ENCODE peak calls at places on chromosomes 7 and 10, in five cellular contexts. L is Calu3, E is progenitor cell of endocrine pancreas, W is heart right ventricle, X is A673. C is an unnamed sample.

GRCh38 chr7:152949198-152949597 is 189.6 kb downstream of the ACTR3B start:
- DNase-seq in E (no peak), X (no peak), L (no peak), W (no peak), C (no peak)

GRCh38 chr7:155802906-155803417 is 9.3 kb downstream of the SHH start:
- DNase-seq in W (no peak), X (no peak), E (no peak), L (no peak), C (no peak)

GRCh38 chr10:15419279-15419874 is 48.3 kb upstream of the FAM171A1 start:
- DNase-seq in X (peak), W (no peak), E (no peak), L (peak), C (no peak)

GRCh38 chr7:17690030-17690429 is 250.3 kb downstream of the SNX13 start:
- DNase-seq in X (no peak), E (no peak), L (peak), W (no peak), C (no peak)

GRCh38 chr7:96273716-96274115 is 48.2 kb downstream of the SLC25A13 start:
- DNase-seq in L (no peak), X (no peak), E (no peak), W (no peak), C (no peak)

GRCh38 chr7:53771701-53772100 is 736.3 kb downstream of the POM121L12 start:
- DNase-seq in X (no peak), L (no peak), W (no peak), E (no peak), C (no peak)

GRCh38 chr10:88687853-88688467 is 18.1 kb upstream of the LIPK start:
- DNase-seq in L (no peak), E (no peak), X (peak), W (no peak), C (no peak)

GRCh38 chr7:3309140-3309539 is 8.1 kb downstream of the SDK1 start:
- DNase-seq in L (no peak), W (no peak), E (no peak), X (peak), C (no peak)

GRCh38 chr7:155371884-155372781 is 74.5 kb downstream of the INSIG1 start:
- DNase-seq in W (no peak), L (no peak), X (no peak), E (no peak), C (no peak)

GRCh38 chr7:16847381-16847860 is 34.4 kb downstream of the AGR3 start:
- DNase-seq in L (peak), E (no peak), X (no peak), W (no peak), C (no peak)

GRCh38 chr10:130477360-130477759 is 341.2 kb downstream of the GLRX3 start:
- DNase-seq in X (no peak), E (no peak), W (no peak), L (no peak), C (no peak)

GRCh38 chr10:49115796-49116508 is 630 bp upstream of the VSTM4 start:
- DNase-seq in W (no peak), E (no peak), X (no peak), L (no peak), C (no peak)

GRCh38 chr7:150665075-150665794 is 20.3 kb upstream of the GIMAP2 start:
- DNase-seq in X (no peak), E (no peak), L (no peak), W (no peak), C (no peak)

GRCh38 chr7:22726345-22726848 is 603 bp upstream of the IL6 start:
- DNase-seq in W (peak), L (peak), X (peak), E (no peak), C (no peak)

GRCh38 chr10:2772791-2773644 is 294.3 kb upstream of the PFKP start:
- DNase-seq in L (no peak), X (no peak), W (no peak), E (no peak), C (no peak)

GRCh38 chr10:87092356-87092860 is 2.2 kb downstream of the GLUD1 start:
- DNase-seq in L (peak), E (no peak), X (no peak), W (no peak), C (no peak)

GRCh38 chr7:159056722-159057121 is 87.9 kb downstream of the VIPR2 start:
- DNase-seq in W (no peak), X (no peak), E (no peak), L (no peak), C (peak)

GRCh38 chr10:14325325-14325955 is 5.3 kb downstream of the FRMD4A start:
- DNase-seq in E (peak), L (peak), W (peak), X (peak), C (peak)

GRCh38 chr10:67976292-67977245 is 92.1 kb downstream of the SIRT1 start:
- DNase-seq in X (no peak), L (no peak), W (peak), E (no peak), C (no peak)

GRCh38 chr7:151410405-151411390 is 860 bp upstream of the WDR86 start:
- DNase-seq in L (no peak), X (peak), E (peak), W (no peak), C (no peak)

GRCh38 chr7:99919814-99920618 is 686 bp upstream of the TRIM4 start:
- DNase-seq in W (no peak), X (no peak), E (no peak), L (no peak), C (no peak)

GRCh38 chr7:2517004-2517403 is 2.6 kb upstream of the LFNG start:
- DNase-seq in X (peak), L (peak), E (no peak), W (no peak), C (no peak)

GRCh38 chr7:120053390-120053961 is 219.5 kb upstream of the KCND2 start:
- DNase-seq in X (no peak), E (no peak), W (no peak), L (no peak), C (no peak)

GRCh38 chr7:132145466-132145865 is 430.8 kb downstream of the PLXNA4 start:
- DNase-seq in L (peak), X (peak), E (no peak), W (no peak), C (no peak)

GRCh38 chr10:81018898-81019890 is 481.5 kb downstream of the SH2D4B start:
- DNase-seq in W (no peak), X (peak), L (peak), E (no peak), C (no peak)

DNA sequence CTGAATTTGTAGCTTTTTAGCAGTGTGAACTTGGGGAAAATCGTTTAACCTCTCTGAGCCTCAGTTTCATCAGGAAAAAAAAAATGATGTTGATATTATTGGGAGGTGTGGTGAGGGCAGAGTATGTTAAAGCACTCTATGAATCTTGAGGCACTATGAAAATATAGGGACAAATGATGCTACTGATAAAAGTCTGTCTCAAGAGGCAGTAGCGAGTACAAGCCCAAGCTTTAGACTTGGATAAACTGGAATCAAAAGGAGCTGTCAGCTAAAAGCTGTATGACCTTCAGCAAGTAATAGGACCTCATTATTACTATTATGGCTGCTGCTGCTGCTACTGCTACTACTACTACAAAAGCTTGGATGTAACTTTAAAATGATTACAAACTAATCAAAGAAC is 8.4 kb downstream of the ZNF277 start:
- DNase-seq in W (no peak), E (no peak), X (no peak), L (no peak), C (no peak)
- TF ChIP-seq CTCF in W (no peak), E (no peak), X (no peak), L (no peak), C (no peak)

GRCh38 chr7:130939285-130940095 is 205.5 kb upstream of the KLF14 start:
- DNase-seq in W (no peak), L (no peak), X (peak), E (no peak), C (no peak)
- TF ChIP-seq CTCF in W (no peak), L (no peak), X (no peak), E (no peak), C (no peak)

DNA sequence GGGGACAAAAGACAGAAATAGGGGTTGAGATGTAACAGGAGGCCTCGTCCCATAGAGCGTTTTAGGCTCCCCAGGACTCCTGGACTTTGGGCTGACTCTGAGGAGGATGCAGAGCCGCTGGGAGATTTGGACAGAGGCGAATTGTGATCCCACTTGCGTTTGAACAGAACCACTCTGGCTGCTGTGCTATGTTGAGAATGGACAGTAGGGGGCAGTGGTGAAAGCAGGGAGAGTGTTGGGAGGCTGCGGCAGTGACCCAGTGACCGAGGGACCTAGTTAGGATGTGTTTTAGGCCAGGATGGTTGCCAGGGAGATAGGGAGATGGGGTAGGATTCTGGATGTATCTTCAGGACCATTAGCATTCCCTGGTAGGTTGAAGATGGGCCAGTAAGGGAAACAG is 271.6 kb downstream of the CCDC3 start:
- DNase-seq in E (no peak), L (no peak), X (peak), W (no peak), C (no peak)
- TF ChIP-seq CTCF in E (peak), L (no peak), X (peak), W (no peak), C (no peak)

GRCh38 chr7:73342645-73343044 is 14.7 kb downstream of the FKBP6 start:
- DNase-seq in L (peak), W (no peak), X (peak), E (no peak), C (no peak)
- TF ChIP-seq CTCF in L (no peak), W (no peak), X (peak), E (peak), C (peak)

DNA sequence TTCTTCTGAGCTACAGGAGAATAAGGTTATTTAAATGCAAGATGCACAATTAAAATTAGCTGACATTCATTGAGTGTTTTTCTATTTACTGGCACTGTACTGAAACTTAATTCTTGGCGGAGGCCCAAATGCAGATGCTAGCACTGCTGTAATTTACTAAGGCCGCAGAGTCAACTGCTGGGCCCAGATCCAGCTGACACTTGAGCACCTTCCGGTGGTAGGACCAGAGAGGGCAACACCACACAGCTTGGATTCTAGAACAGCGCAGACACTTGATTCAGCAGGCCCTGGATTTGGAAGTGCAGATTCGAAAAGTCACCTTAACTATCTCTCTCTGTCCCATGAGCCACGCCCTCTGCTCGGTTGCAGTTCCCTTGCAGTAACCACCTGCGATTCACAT is 228.6 kb upstream of the TMEM72 start:
- DNase-seq in W (peak), X (no peak), E (no peak), L (no peak), C (no peak)
- TF ChIP-seq CTCF in W (no peak), X (no peak), E (no peak), L (no peak), C (no peak)

GRCh38 chr7:91264083-91264923 is at the start of gene FZD1:
- DNase-seq in E (peak), L (peak), W (peak), X (peak), C (peak)
- TF ChIP-seq CTCF in E (peak), L (no peak), W (no peak), X (no peak), C (peak)

GRCh38 chr10:78302739-78302988 is 269.0 kb downstream of the RPS24 start:
- DNase-seq in W (no peak), L (no peak), X (no peak), E (no peak), C (no peak)

GRCh38 chr10:78300526-78300925 is 266.9 kb downstream of the RPS24 start:
- DNase-seq in W (no peak), E (no peak), X (no peak), L (no peak), C (no peak)

GRCh38 chr10:78301481-78301880 is 267.8 kb downstream of the RPS24 start:
- DNase-seq in W (no peak), L (no peak), X (no peak), E (no peak), C (peak)

GRCh38 chr10:78302989-78303854 is 269.6 kb downstream of the RPS24 start:
- DNase-seq in W (peak), X (peak), L (peak), E (peak), C (peak)

GRCh38 chr10:78301891-78302738 is 268.5 kb downstream of the RPS24 start:
- DNase-seq in L (no peak), W (no peak), X (no peak), E (no peak), C (peak)
- TF ChIP-seq CTCF in L (no peak), W (no peak), X (no peak), E (peak), C (no peak)

GRCh38 chr10:9602930-9603459 is 1414.7 kb upstream of the CELF2 start:
- DNase-seq in W (no peak), X (no peak), L (no peak), E (no peak), C (no peak)

GRCh38 chr10:9603972-9604371 is 1413.7 kb upstream of the CELF2 start:
- DNase-seq in E (no peak), W (no peak), L (no peak), X (no peak), C (no peak)

GRCh38 chr10:9613338-9613737 is 1404.3 kb upstream of the CELF2 start:
- DNase-seq in E (no peak), W (no peak), X (no peak), L (no peak), C (no peak)

GRCh38 chr10:9605231-9605630 is 1412.4 kb upstream of the CELF2 start:
- DNase-seq in E (no peak), X (no peak), W (no peak), L (no peak), C (no peak)

DNA sequence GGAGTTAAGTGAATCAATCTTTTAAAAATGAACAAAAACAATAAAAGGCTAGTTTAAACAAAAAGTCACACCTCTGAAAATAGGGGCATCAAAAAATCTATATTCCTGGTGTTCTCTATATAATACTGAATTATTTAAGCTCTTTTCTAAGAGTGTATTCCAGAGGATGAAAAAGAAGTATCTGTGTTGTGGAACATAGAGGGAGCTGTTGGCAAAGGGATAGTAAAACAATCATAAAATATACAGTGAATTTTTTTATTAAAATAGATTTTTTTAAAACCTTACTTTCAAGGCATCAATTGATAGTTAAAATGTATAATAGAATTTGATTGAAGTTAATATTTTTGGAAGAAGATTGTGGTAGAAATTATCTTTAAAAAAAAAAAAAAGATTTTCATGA is 1409.1 kb upstream of the CELF2 start:
- DNase-seq in L (no peak), X (no peak), W (no peak), E (no peak), C (no peak)
- TF ChIP-seq CTCF in L (no peak), X (peak), W (no peak), E (peak), C (peak)

GRCh38 chr7:51224811-51225581 is 91.6 kb downstream of the COBL start:
- DNase-seq in X (no peak), L (peak), E (no peak), W (no peak), C (peak)
- TF ChIP-seq CTCF in X (no peak), L (peak), E (peak), W (no peak), C (peak)

DNA sequence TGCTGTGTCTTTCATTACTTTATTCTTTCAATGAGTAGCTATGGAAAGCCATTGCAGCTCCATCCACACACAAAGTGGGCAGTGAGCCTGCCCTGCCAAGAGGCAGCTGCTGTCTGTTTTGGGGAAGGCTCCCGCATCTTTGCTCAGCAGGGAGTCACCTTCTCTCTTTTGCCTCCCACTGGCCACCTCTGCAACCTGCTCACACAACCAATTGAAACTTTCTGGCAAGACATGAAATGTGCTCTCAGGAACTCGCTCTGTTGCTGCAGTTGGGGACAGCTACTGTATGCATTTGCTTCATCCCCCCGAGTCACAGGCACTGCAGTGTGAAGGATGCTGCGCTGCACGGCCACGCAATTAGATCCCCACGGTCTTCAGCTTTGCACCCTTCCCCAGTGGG is 244.8 kb upstream of the NFE2L3 start:
- DNase-seq in E (no peak), X (no peak), W (no peak), L (no peak), C (peak)
- TF ChIP-seq CTCF in E (no peak), X (no peak), W (no peak), L (no peak), C (no peak)

C was measured in esophagus muscularis mucosa.